ENCODE peak calls at places on chromosomes 5 and 9, in five cellular contexts. J is PC-3, Q is lower lobe of right lung, O is lung, I is prostate gland. T is an unnamed sample.

GRCh38 chr9:811101-811531 is 30.4 kb upstream of the DMRT1 start:
- DNase-seq in O (peak; percentile 83), J (peak; percentile 87), Q (peak; percentile 83), I (peak; percentile 38), T (no peak)

GRCh38 chr5:154118832-154119442 is 71.6 kb upstream of the GALNT10 start:
- DNase-seq in Q (no peak), J (peak; percentile 83), O (no peak), I (no peak), T (no peak)

GRCh38 chr5:125485003-125485641 is 738.7 kb upstream of the ZNF608 start:
- DNase-seq in O (peak; percentile 33), Q (no peak), J (peak; percentile 87), I (peak; percentile 83), T (peak; percentile 99)

GRCh38 chr9:87712801-87713277 is 13.1 kb upstream of the CTSL start:
- DNase-seq in O (no peak), Q (no peak), I (no peak), J (no peak), T (no peak)

GRCh38 chr5:26700759-26701384 is 337.5 kb downstream of the CDH9 start:
- DNase-seq in Q (no peak), I (no peak), O (no peak), J (peak; percentile 75), T (no peak)

GRCh38 chr5:137521246-137521645 is 22.1 kb upstream of the SPOCK1 start:
- DNase-seq in I (no peak), J (no peak), Q (no peak), O (no peak), T (no peak)

GRCh38 chr9:18564018-18564880 is 90.3 kb downstream of the ADAMTSL1 start:
- DNase-seq in Q (no peak), O (no peak), I (no peak), J (no peak), T (peak; percentile 83)

GRCh38 chr5:7873216-7873615 is 4.3 kb downstream of the MTRR start:
- DNase-seq in I (no peak), Q (no peak), O (no peak), J (no peak), T (no peak)

GRCh38 chr5:135822286-135822685 is 12.2 kb upstream of the SLC25A48 start:
- DNase-seq in Q (no peak), J (no peak), O (no peak), I (no peak), T (no peak)

GRCh38 chr5:33834334-33834733 is 57.5 kb downstream of the ADAMTS12 start:
- DNase-seq in O (no peak), J (no peak), I (no peak), Q (no peak), T (peak; percentile 58)

GRCh38 chr5:67181648-67182218 is 14.9 kb downstream of the CD180 start:
- DNase-seq in Q (no peak), I (no peak), O (no peak), J (no peak), T (no peak)
- TF ChIP-seq CTCF in Q (no peak), I (no peak), O (no peak), J (no peak), T (no peak)

GRCh38 chr9:90245661-90246060 is 397.0 kb downstream of the DIRAS2 start:
- DNase-seq in J (no peak), Q (no peak), I (no peak), O (no peak), T (no peak)
- H3K4me3 ChIP-seq in J (no peak overlapping the region), Q (no peak overlapping the region), I (no peak overlapping the region), O (no peak overlapping the region), T (no peak overlapping the region)

DNA sequence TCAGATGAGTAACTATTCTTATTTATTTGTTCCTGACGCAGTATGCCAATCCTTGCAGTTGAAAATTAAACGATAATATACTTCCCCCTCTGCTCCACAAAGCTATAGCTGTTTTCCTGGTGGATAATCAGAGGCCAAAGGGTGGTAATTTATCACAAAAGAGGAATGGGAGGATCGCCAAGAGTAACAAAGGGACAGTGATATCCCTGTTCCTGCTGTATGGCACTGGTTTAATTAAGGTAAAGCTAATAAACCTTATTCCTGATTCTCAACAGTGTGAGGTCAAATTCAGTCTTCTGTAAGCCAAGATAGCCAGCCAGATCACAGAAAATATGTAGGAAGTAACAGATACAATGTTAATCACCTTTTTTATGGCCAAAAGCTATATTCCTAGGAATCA is 33.4 kb upstream of the PTGER4 start:
- DNase-seq in O (no peak), I (no peak), J (peak; percentile 33), Q (no peak), T (no peak)
- TF ChIP-seq CTCF in O (no peak), I (no peak), J (no peak), Q (no peak), T (no peak)

GRCh38 chr5:32126691-32127090 is 47.4 kb downstream of the GOLPH3 start:
- DNase-seq in I (no peak), O (no peak), J (no peak), Q (no peak), T (no peak)
- H3K4me3 ChIP-seq in I (no peak overlapping the region), O (no peak overlapping the region), J (no peak overlapping the region), Q (no peak overlapping the region), T (no peak overlapping the region)

GRCh38 chr9:94159069-94159915 is 75.0 kb downstream of the PTPDC1 start:
- DNase-seq in I (no peak), Q (no peak), O (no peak), J (no peak), T (peak; percentile 62)

GRCh38 chr9:94157408-94157801 is 73.1 kb downstream of the PTPDC1 start:
- DNase-seq in Q (no peak), J (no peak), I (no peak), O (no peak), T (no peak)

GRCh38 chr9:94161673-94162072 is 77.4 kb downstream of the PTPDC1 start:
- DNase-seq in Q (no peak), J (no peak), O (no peak), I (no peak), T (no peak)

GRCh38 chr9:94156549-94157407 is 72.5 kb downstream of the PTPDC1 start:
- DNase-seq in Q (peak; percentile 77), O (peak; percentile 78), J (peak; percentile 38), I (peak; percentile 52), T (peak; percentile 51)

GRCh38 chr9:94160594-94161501 is 76.6 kb downstream of the PTPDC1 start:
- DNase-seq in I (no peak), Q (no peak), O (no peak), J (no peak), T (no peak)
- TF ChIP-seq CTCF in I (no peak), Q (no peak), O (no peak), J (peak; percentile 18), T (peak; percentile 1)

GRCh38 chr9:128092199-128092977 is 24.4 kb downstream of the SLC25A25 start:
- DNase-seq in I (no peak), O (no peak), J (no peak), Q (no peak), T (no peak)
- H3K4me3 ChIP-seq in I (no peak overlapping the region), O (no peak overlapping the region), J (no peak overlapping the region), Q (no peak overlapping the region), T (peak overlapping the region; percentile 60)

GRCh38 chr5:74016373-74016772 is 390.4 kb downstream of the ARHGEF28 start:
- DNase-seq in J (no peak), I (no peak), Q (no peak), O (no peak), T (no peak)
- TF ChIP-seq CTCF in J (peak; percentile 29), I (no peak), Q (no peak), O (no peak), T (no peak)